ENCODE peak calls at places on chromosome 1, in six cellular contexts. D is heart left ventricle; U is stimulated activated CD8-positive, alpha-beta memory T cell treated with anti-CD3 and anti-CD28 coated beads, Interleukin-4, amount 100 ng/mL, for 48 hours; V is stimulated activated CD4-positive, alpha-beta T cell treated with anti-CD3 and anti-CD28 coated beads, Interleukin-15, amount 100 ng/mL, for 1 hour; M is NCI-H1105; L is Kasumi-1. O is an unnamed sample.

GRCh38 chr1:24267003-24267402 is 52.2 kb upstream of the GRHL3 start:
- DNase-seq in D (no peak), U (no peak), V (no peak), M (peak), L (no peak), O (no peak)

GRCh38 chr1:203278087-203278884 is 27.0 kb upstream of the BTG2 start:
- DNase-seq in D (peak), U (no peak), V (no peak), M (no peak), L (peak), O (peak)

GRCh38 chr1:115084902-115085505 is 4.3 kb downstream of the TSPAN2 start:
- DNase-seq in D (no peak), U (no peak), V (no peak), M (no peak), L (no peak), O (no peak)

GRCh38 chr1:31626451-31627202 is 9.1 kb downstream of the HCRTR1 start:
- DNase-seq in D (peak), U (no peak), V (no peak), M (no peak), L (no peak), O (no peak)

GRCh38 chr1:203672354-203672753 is 45.7 kb downstream of the ATP2B4 start:
- DNase-seq in D (peak), U (no peak), V (no peak), M (no peak), L (no peak), O (no peak)

GRCh38 chr1:9244501-9245229 is 10.1 kb downstream of the H6PD start:
- DNase-seq in D (no peak), U (no peak), V (no peak), M (no peak), L (peak), O (no peak)

GRCh38 chr1:226626577-226626956 is 78.0 kb downstream of the STUM start:
- DNase-seq in D (peak), U (peak), V (peak), M (no peak), L (peak), O (peak)

GRCh38 chr1:203612932-203613682 is 13.5 kb upstream of the ATP2B4 start:
- DNase-seq in D (no peak), U (no peak), V (no peak), M (no peak), L (no peak), O (no peak)

GRCh38 chr1:116416854-116417513 is 43.9 kb downstream of the ATP1A1 start:
- DNase-seq in D (no peak), U (no peak), V (no peak), M (no peak), L (no peak), O (no peak)

GRCh38 chr1:107379826-107380225 is 239.0 kb downstream of the NTNG1 start:
- DNase-seq in D (no peak), U (no peak), V (no peak), M (no peak), L (no peak), O (no peak)

GRCh38 chr1:93979718-93980319 is 70.6 kb upstream of the GCLM start:
- DNase-seq in D (no peak), U (no peak), V (no peak), M (no peak), L (no peak), O (no peak)

GRCh38 chr1:29586215-29586614 is 349.9 kb downstream of the PTPRU start:
- DNase-seq in D (no peak), U (no peak), V (no peak), M (no peak), L (no peak), O (no peak)

GRCh38 chr1:58047265-58047858 is 499.2 kb downstream of the OMA1 start:
- DNase-seq in D (no peak), U (peak), V (no peak), M (no peak), L (peak), O (no peak)

GRCh38 chr1:204479387-204480136 is 15.0 kb downstream of the PIK3C2B start:
- DNase-seq in D (no peak), U (no peak), V (no peak), M (no peak), L (no peak), O (no peak)

GRCh38 chr1:152768847-152769533 is 6.0 kb upstream of the LCE1F start:
- DNase-seq in D (no peak), U (no peak), V (no peak), M (no peak), L (no peak), O (no peak)

GRCh38 chr1:44484155-44484688 is 79.2 kb downstream of the RNF220 start:
- DNase-seq in D (no peak), U (no peak), V (no peak), M (no peak), L (peak), O (no peak)

GRCh38 chr1:116664366-116664983 is 3.1 kb downstream of the IGSF3 start:
- DNase-seq in D (no peak), U (no peak), V (no peak), M (no peak), L (no peak), O (no peak)

GRCh38 chr1:6034750-6035096 is 11.0 kb upstream of the KCNAB2 start:
- DNase-seq in D (no peak), U (no peak), V (no peak), M (no peak), L (no peak), O (no peak)

GRCh38 chr1:240888039-240888786 is 276.3 kb upstream of the GREM2 start:
- DNase-seq in D (no peak), U (peak), V (no peak), M (no peak), L (no peak), O (no peak)

GRCh38 chr1:53971718-53972117 is 25.6 kb downstream of the LRRC42 start:
- DNase-seq in D (no peak), U (no peak), V (no peak), M (no peak), L (no peak), O (no peak)

GRCh38 chr1:44348046-44348628 is 6.9 kb downstream of the ERI3 start:
- DNase-seq in D (no peak), U (no peak), V (no peak), M (no peak), L (no peak), O (no peak)

GRCh38 chr1:47507921-47508894 is 70.4 kb downstream of the FOXD2 start:
- DNase-seq in D (peak), U (peak), V (no peak), M (peak), L (no peak), O (peak)

GRCh38 chr1:214316597-214316996 is 35.6 kb downstream of the SMYD2 start:
- DNase-seq in D (peak), U (no peak), V (no peak), M (no peak), L (no peak), O (no peak)

GRCh38 chr1:38125837-38126520 is 79.4 kb upstream of the POU3F1 start:
- DNase-seq in D (no peak), U (no peak), V (no peak), M (no peak), L (no peak), O (no peak)

GRCh38 chr1:54499097-54500029 is 48.7 kb upstream of the ACOT11 start:
- DNase-seq in D (no peak), U (no peak), V (no peak), M (peak), L (peak), O (no peak)

O was measured in lower lobe of right lung.